ENCODE peak calls at places on chromosome 1, in ten cellular contexts. L is stimulated activated CD4-positive, alpha-beta T cell treated with anti-CD3 and anti-CD28 coated beads, Interleukin-15, amount 100 ng/mL, for 1 hour; Q is activated CD4-positive, alpha-beta T cell treated with anti-CD3 and anti-CD28 coated beads, Interleukin-2, amount 10 ng/mL, durations not matched to agents 7 days and 5 days; U is Daoy; X is effector CD8-positive, alpha-beta T cell; Y is MCF 10A; N is stimulated activated CD8-positive, alpha-beta memory T cell treated with anti-CD3 and anti-CD28 coated beads, Interleukin-4, amount 100 ng/mL, for 4 hours; G is occipital lobe; J is tibial artery; K is A549. E is an unnamed sample.
A peak's percentile ranks its signal among the peaks of the same experiment; 100 is the strongest.

GRCh38 chr1:2352341-2353214 is 38.8 kb downstream of the MORN1 start:
- DNase-seq in L (no peak), Q (no peak), U (no peak), X (no peak), Y (no peak), N (no peak), G (no peak), J (peak; percentile 68), K (no peak), E (no peak)

GRCh38 chr1:93814059-93814794 is 64.8 kb downstream of the DNTTIP2 start:
- DNase-seq in L (no peak), Q (peak; percentile 72), U (peak; percentile 91), X (peak; percentile 1), Y (peak; percentile 90), N (no peak), G (peak; percentile 43), J (no peak), K (peak; percentile 52), E (peak; percentile 18)

GRCh38 chr1:230939806-230940489 is 38.7 kb downstream of the TTC13 start:
- DNase-seq in L (no peak), Q (no peak), U (no peak), X (no peak), Y (no peak), N (no peak), G (no peak), J (no peak), K (no peak), E (no peak)

GRCh38 chr1:58739851-58740466 is 40.1 kb upstream of the MYSM1 start:
- DNase-seq in L (no peak), Q (peak; percentile 58), U (peak; percentile 48), X (no peak), Y (peak; percentile 69), N (no peak), G (no peak), J (no peak), K (peak; percentile 23), E (peak; percentile 26)

GRCh38 chr1:224182057-224182865 is 779 bp upstream of the DEGS1 start:
- DNase-seq in L (peak; percentile 4), Q (peak; percentile 65), U (no peak), X (peak; percentile 22), Y (peak; percentile 59), N (no peak), G (no peak), J (no peak), K (peak; percentile 37), E (no peak)

GRCh38 chr1:88922214-88922613 is 30.8 kb upstream of the GTF2B start:
- DNase-seq in L (no peak), Q (no peak), U (no peak), X (no peak), Y (no peak), N (no peak), G (no peak), J (no peak), K (no peak), E (no peak)

GRCh38 chr1:20383631-20384030 is 93.0 kb downstream of the VWA5B1 start:
- DNase-seq in L (no peak), Q (no peak), U (no peak), X (no peak), Y (no peak), N (no peak), G (no peak), J (peak; percentile 12), K (no peak), E (no peak)

GRCh38 chr1:184473176-184473966 is 86.5 kb downstream of the C1orf21 start:
- DNase-seq in L (no peak), Q (no peak), U (no peak), X (no peak), Y (no peak), N (no peak), G (no peak), J (no peak), K (no peak), E (no peak)

GRCh38 chr1:3778590-3779264 is 6.2 kb downstream of the SMIM1 start:
- DNase-seq in L (no peak), Q (no peak), U (no peak), X (no peak), Y (no peak), N (no peak), G (peak; percentile 36), J (no peak), K (no peak), E (no peak)